ENCODE peak calls at places on chromosomes 4 and X, in six cellular contexts. H is GM23338, M is GM12878, N is RWPE1, O is heart right ventricle, J is AG09309. P is an unnamed sample.

GRCh38 chr4:151169223-151169622 is 69.8 kb downstream of the RPS3A start:
- DNase-seq in O (peak), N (no peak), M (no peak), J (peak), H (no peak), P (peak)

GRCh38 chrX:12360389-12360788 is 222.1 kb downstream of the FRMPD4 start:
- DNase-seq in M (no peak), H (no peak), N (peak), J (peak), O (no peak), P (no peak)

GRCh38 chr4:150164055-150164454 is 85.8 kb downstream of the DCLK2 start:
- DNase-seq in M (no peak), J (no peak), H (no peak), N (no peak), O (peak), P (no peak)

GRCh38 chr4:13933163-13933562 is 305.6 kb upstream of the BOD1L1 start:
- DNase-seq in O (no peak), M (no peak), J (peak), N (no peak), H (peak), P (no peak)

GRCh38 chr4:158015241-158015640 is 157.6 kb downstream of the GASK1B start:
- DNase-seq in N (peak), H (no peak), J (no peak), O (no peak), M (no peak), P (no peak)

GRCh38 chr4:22090655-22091350 is 142.2 kb upstream of the KCNIP4 start:
- DNase-seq in H (peak), J (no peak), M (no peak), N (no peak), O (no peak), P (no peak)

GRCh38 chrX:74911494-74911893 is 13.8 kb downstream of the NEXMIF start:
- DNase-seq in N (no peak), O (no peak), M (no peak), J (no peak), H (no peak), P (no peak)

GRCh38 chr4:8608714-8609391 is 16.3 kb downstream of the CPZ start:
- DNase-seq in M (no peak), H (no peak), N (no peak), J (no peak), O (no peak), P (no peak)

GRCh38 chr4:183074288-183074990 is 24.6 kb upstream of the WWC2 start:
- DNase-seq in N (no peak), M (no peak), J (no peak), H (peak), O (no peak), P (no peak)

GRCh38 chrX:103687073-103687695 is 685 bp upstream of the MORF4L2 start:
- DNase-seq in N (peak), O (peak), M (no peak), H (no peak), J (peak), P (peak)

GRCh38 chr4:143186634-143187033 is 1.9 kb downstream of the USP38 start:
- DNase-seq in M (no peak), N (no peak), J (no peak), O (no peak), H (peak), P (no peak)

GRCh38 chrX:47373198-47373597 is 2.8 kb downstream of the ZNF157 start:
- DNase-seq in M (no peak), J (no peak), N (no peak), H (no peak), O (no peak), P (no peak)

GRCh38 chrX:1914606-1915365 is 299.9 kb downstream of the ASMT start:
- DNase-seq in M (no peak), N (no peak), J (no peak), O (no peak), H (peak), P (no peak)

GRCh38 chr4:169174247-169174646 is 96.5 kb downstream of the SH3RF1 start:
- DNase-seq in M (no peak), J (no peak), H (no peak), N (no peak), O (no peak), P (no peak)

GRCh38 chr4:57110635-57111546 is 706 bp upstream of the IGFBP7 start:
- DNase-seq in O (peak), H (peak), M (no peak), N (peak), J (no peak), P (no peak)

GRCh38 chr4:42341518-42342026 is 55.7 kb upstream of the SHISA3 start:
- DNase-seq in N (no peak), M (no peak), H (no peak), J (no peak), O (no peak), P (no peak)

GRCh38 chr4:150310159-150310895 is 232.1 kb downstream of the DCLK2 start:
- DNase-seq in O (no peak), J (no peak), N (no peak), M (no peak), H (no peak), P (no peak)

GRCh38 chr4:41212221-41213203 is 1.8 kb downstream of the APBB2 start:
- DNase-seq in N (peak), O (no peak), M (peak), J (no peak), H (peak), P (peak)

GRCh38 chr4:74133786-74134499 is 24.0 kb upstream of the MTHFD2L start:
- DNase-seq in O (peak), J (peak), H (peak), N (peak), M (peak), P (peak)

GRCh38 chrX:15143050-15143824 is 126.6 kb downstream of the ASB9 start:
- DNase-seq in H (peak), O (peak), M (no peak), N (peak), J (no peak), P (peak)

GRCh38 chr4:153651041-153651960 is 32.8 kb upstream of the TLR2 start:
- DNase-seq in M (no peak), O (peak), N (no peak), J (no peak), H (no peak), P (no peak)

GRCh38 chr4:108058685-108059440 is 69.2 kb downstream of the HADH start:
- DNase-seq in H (no peak), O (no peak), N (peak), M (no peak), J (no peak), P (no peak)

GRCh38 chr4:188092824-188093223 is 16.6 kb downstream of the TRIML2 start:
- DNase-seq in H (no peak), N (peak), J (no peak), O (no peak), M (no peak), P (no peak)

GRCh38 chr4:15065516-15065915 is 63.2 kb downstream of the CPEB2 start:
- DNase-seq in H (no peak), M (no peak), N (no peak), O (no peak), J (no peak), P (no peak)

GRCh38 chr4:55853484-55854046 is at the start of gene EXOC1:
- DNase-seq in H (peak), M (peak), O (peak), J (peak), N (peak), P (peak)

GRCh38 chrX:18887821-18888205 is 96.1 kb downstream of the PHKA2 start:
- DNase-seq in H (no peak), N (no peak), M (no peak), O (no peak), J (no peak), P (no peak)

GRCh38 chr4:84971319-84971932 is 4.9 kb upstream of the WDFY3 start:
- DNase-seq in J (peak), H (peak), N (peak), M (no peak), O (no peak), P (no peak)

GRCh38 chrX:44344687-44345086 is 1.2 kb upstream of the EFHC2 start:
- DNase-seq in O (no peak), N (no peak), M (no peak), J (no peak), H (no peak), P (no peak)

DNA sequence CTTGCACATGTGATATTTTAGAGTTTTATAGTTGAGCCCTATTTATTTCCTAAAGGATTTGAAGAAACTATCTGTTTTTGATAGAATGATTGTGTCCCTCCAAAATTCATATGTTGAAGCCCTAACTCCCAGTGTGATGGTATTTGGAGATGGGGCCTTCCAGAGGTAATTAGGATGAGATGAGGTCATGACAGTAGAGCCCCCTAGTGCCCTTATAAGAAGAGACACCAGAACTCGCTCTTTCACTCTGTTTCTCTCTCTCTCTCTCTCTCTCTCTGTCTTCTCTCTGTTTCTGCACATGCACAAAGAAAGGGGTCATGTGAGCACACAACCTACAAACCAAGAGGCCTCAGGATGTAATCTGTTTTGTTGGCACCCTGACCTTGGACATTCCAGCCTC is 921.9 kb upstream of the DIAPH2 start:
- DNase-seq in H (peak), M (no peak), J (no peak), N (no peak), O (no peak), P (no peak)
- TF ChIP-seq CTCF in H (peak), M (peak), J (no peak), N (no peak), O (no peak), P (no peak)

GRCh38 chr4:168028568-168028967 is 63.8 kb upstream of the ANXA10 start:
- DNase-seq in O (no peak), J (no peak), N (no peak), H (no peak), M (no peak), P (no peak)
- TF ChIP-seq CTCF in O (no peak), J (peak), N (no peak), H (peak), M (no peak), P (no peak)

DNA sequence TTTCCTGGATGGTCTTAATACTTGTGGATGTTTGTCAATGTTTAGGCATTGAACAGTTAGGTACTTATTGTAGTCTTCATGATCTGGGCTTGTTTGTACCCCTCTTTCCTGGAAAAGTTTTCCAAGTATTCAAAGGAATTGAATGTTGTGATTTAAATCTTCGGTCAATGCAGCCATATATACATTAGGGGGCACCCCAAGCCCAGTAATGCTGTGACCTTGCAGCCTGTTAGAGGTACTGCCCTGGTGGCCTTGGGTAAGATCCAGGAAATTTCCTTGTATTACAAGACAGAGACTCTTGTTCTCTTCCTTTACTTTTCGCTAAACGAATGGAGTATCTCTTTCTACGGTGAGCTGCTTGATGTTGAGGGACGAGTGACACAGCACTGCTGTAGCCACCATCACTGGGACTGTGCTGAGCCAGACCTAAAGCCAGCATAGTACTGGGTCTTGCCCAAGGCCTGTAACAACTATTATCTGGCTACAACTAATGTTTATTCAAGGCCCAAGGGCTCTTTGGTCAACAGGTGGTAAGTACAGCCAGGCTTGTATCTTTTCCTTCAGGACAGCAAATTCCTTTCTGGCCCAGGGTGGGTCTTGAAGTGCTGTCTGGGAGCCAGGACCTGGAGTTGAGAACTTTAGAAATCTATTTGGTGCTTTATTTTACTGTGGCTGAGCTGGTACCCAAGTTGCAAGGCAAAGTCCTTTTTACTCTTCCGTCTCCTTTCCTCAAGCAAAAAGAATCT is 118.3 kb upstream of the ATOH1 start:
- DNase-seq in M (peak), N (no peak), J (no peak), O (no peak), H (peak), P (peak)
- TF ChIP-seq CTCF in M (peak), N (no peak), J (no peak), O (no peak), H (peak), P (peak)

DNA sequence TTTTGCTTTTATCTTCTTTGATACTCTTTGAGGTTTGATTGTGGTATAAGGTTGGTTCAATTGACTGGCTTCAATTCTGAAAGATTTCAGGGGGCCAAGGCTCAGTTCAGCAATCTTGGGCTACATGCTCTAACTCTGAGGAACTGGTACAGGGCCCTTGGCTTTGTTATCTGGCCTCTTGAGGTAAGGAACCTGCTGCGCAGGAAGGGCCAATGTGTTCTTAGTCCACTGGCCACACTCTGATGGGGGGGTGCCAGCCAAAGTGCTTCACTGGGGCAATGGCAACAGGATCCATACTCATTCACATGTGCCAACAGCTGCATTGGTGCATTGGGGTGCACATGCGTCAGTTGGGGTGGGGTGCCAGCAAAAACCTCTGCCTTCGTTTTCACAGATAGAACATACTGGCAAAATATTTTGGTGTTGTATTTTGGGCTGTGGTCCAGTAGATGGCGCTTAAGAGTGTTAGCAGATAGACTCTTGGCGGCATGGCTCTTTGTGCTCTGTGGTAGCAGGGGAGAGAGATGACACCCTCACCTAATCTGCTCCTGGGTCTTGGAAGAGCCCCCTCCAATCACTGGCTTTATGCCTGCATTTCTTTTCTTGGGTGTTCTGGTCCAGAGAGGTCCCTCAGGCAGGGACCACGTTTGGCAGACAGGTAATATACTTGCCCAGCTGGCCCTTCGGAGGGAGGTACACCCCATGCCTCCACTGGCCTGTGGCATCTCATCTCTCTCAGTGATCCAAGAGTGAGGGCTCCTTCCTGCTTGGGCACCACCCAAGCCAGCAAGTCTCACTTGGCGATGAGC is 42.9 kb downstream of the NDST3 start:
- DNase-seq in N (no peak), O (no peak), M (no peak), H (peak), J (no peak), P (no peak)
- TF ChIP-seq CTCF in N (peak), O (no peak), M (peak), H (peak), J (peak), P (peak)

DNA sequence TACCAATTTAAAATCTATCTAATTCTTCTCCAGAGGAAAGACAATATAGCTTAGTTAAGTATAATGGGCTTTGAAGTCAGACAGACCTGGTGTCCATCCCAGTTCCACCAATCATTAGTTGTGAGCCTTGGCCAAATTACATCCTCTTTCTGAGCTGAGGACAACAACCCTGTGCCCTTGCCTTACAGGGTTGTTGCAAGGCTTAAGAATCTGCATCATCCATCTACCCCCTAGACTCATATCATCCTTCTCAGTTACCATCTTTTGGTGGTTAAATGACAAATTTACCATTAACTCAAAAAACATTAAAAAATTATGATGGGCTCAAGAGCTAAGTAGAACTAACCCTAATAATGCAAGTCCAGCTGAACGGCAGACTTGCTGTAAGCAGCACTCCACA is 51.6 kb downstream of the NAP1L5 start:
- DNase-seq in N (no peak), H (no peak), O (no peak), J (no peak), M (no peak), P (no peak)
- TF ChIP-seq CTCF in N (no peak), H (no peak), O (no peak), J (no peak), M (no peak), P (no peak)